ENCODE peak calls at places on chromosomes 3 and 15, in eight cellular contexts. One of them, this sample, is unnamed.

GRCh38 chr15:65829150-65829764 is 37.2 kb upstream of the DENND4A start:
- DNase-seq in skeletal muscle cell: no peak
- DNase-seq in AG10803: no peak
- DNase-seq in activated T-helper 1 cell treated with Interleukin-2 at 50 U/mL for 16 hours: no peak
- DNase-seq in MV-4-11: no peak
- DNase-seq in activated naive CD4-positive, alpha-beta T cell: no peak
- DNase-seq in CD8-positive, alpha-beta T cell: no peak
- DNase-seq in D341Med: peak; percentile 45
- DNase-seq in this sample: no peak

GRCh38 chr3:101081990-101082389 is 88.8 kb upstream of the ABI3BP start:
- DNase-seq in skeletal muscle cell: peak; percentile 31
- DNase-seq in AG10803: no peak
- DNase-seq in activated T-helper 1 cell treated with Interleukin-2 at 50 U/mL for 16 hours: no peak
- DNase-seq in MV-4-11: no peak
- DNase-seq in activated naive CD4-positive, alpha-beta T cell: no peak
- DNase-seq in CD8-positive, alpha-beta T cell: no peak
- DNase-seq in D341Med: no peak
- DNase-seq in this sample: no peak

GRCh38 chr3:94101860-94102259 is 39.0 kb downstream of the NSUN3 start:
- DNase-seq in skeletal muscle cell: no peak
- DNase-seq in AG10803: peak; percentile 3
- DNase-seq in activated T-helper 1 cell treated with Interleukin-2 at 50 U/mL for 16 hours: no peak
- DNase-seq in MV-4-11: peak; percentile 23
- DNase-seq in activated naive CD4-positive, alpha-beta T cell: no peak
- DNase-seq in CD8-positive, alpha-beta T cell: no peak
- DNase-seq in D341Med: no peak
- DNase-seq in this sample: no peak

GRCh38 chr15:51706347-51706746 is 25.0 kb downstream of the SCG3 start:
- DNase-seq in skeletal muscle cell: no peak
- DNase-seq in AG10803: peak; percentile 72
- DNase-seq in activated T-helper 1 cell treated with Interleukin-2 at 50 U/mL for 16 hours: no peak
- DNase-seq in MV-4-11: no peak
- DNase-seq in activated naive CD4-positive, alpha-beta T cell: no peak
- DNase-seq in CD8-positive, alpha-beta T cell: no peak
- DNase-seq in D341Med: no peak
- DNase-seq in this sample: no peak

GRCh38 chr15:36185438-36185837 is 394.0 kb upstream of the CDIN1 start:
- DNase-seq in skeletal muscle cell: no peak
- DNase-seq in AG10803: peak; percentile 16
- DNase-seq in activated T-helper 1 cell treated with Interleukin-2 at 50 U/mL for 16 hours: no peak
- DNase-seq in MV-4-11: no peak
- DNase-seq in activated naive CD4-positive, alpha-beta T cell: no peak
- DNase-seq in CD8-positive, alpha-beta T cell: no peak
- DNase-seq in D341Med: no peak
- DNase-seq in this sample: no peak

GRCh38 chr3:1087066-1087555 is 5.7 kb upstream of the CNTN6 start:
- DNase-seq in skeletal muscle cell: peak; percentile 93
- DNase-seq in AG10803: peak; percentile 94
- DNase-seq in activated T-helper 1 cell treated with Interleukin-2 at 50 U/mL for 16 hours: no peak
- DNase-seq in MV-4-11: no peak
- DNase-seq in activated naive CD4-positive, alpha-beta T cell: no peak
- DNase-seq in CD8-positive, alpha-beta T cell: no peak
- DNase-seq in D341Med: no peak
- DNase-seq in this sample: no peak

GRCh38 chr3:179432451-179432850 is 18.8 kb downstream of the GNB4 start:
- DNase-seq in skeletal muscle cell: no peak
- DNase-seq in AG10803: no peak
- DNase-seq in activated T-helper 1 cell treated with Interleukin-2 at 50 U/mL for 16 hours: no peak
- DNase-seq in MV-4-11: no peak
- DNase-seq in activated naive CD4-positive, alpha-beta T cell: no peak
- DNase-seq in CD8-positive, alpha-beta T cell: no peak
- DNase-seq in D341Med: no peak
- DNase-seq in this sample: no peak

GRCh38 chr3:160470181-160470580 is 20.6 kb upstream of the TRIM59 start:
- DNase-seq in skeletal muscle cell: no peak
- DNase-seq in AG10803: no peak
- DNase-seq in activated T-helper 1 cell treated with Interleukin-2 at 50 U/mL for 16 hours: no peak
- DNase-seq in MV-4-11: no peak
- DNase-seq in activated naive CD4-positive, alpha-beta T cell: no peak
- DNase-seq in CD8-positive, alpha-beta T cell: no peak
- DNase-seq in D341Med: no peak
- DNase-seq in this sample: no peak

GRCh38 chr3:115713247-115713646 is 89.9 kb downstream of the GAP43 start:
- DNase-seq in skeletal muscle cell: peak; percentile 36
- DNase-seq in AG10803: peak; percentile 73
- DNase-seq in activated T-helper 1 cell treated with Interleukin-2 at 50 U/mL for 16 hours: no peak
- DNase-seq in MV-4-11: no peak
- DNase-seq in activated naive CD4-positive, alpha-beta T cell: no peak
- DNase-seq in CD8-positive, alpha-beta T cell: no peak
- DNase-seq in D341Med: peak; percentile 82
- DNase-seq in this sample: no peak

GRCh38 chr15:92121047-92121446 is 267.5 kb downstream of the SLCO3A1 start:
- DNase-seq in skeletal muscle cell: no peak
- DNase-seq in AG10803: no peak
- DNase-seq in activated T-helper 1 cell treated with Interleukin-2 at 50 U/mL for 16 hours: no peak
- DNase-seq in MV-4-11: no peak
- DNase-seq in activated naive CD4-positive, alpha-beta T cell: no peak
- DNase-seq in CD8-positive, alpha-beta T cell: no peak
- DNase-seq in D341Med: no peak
- DNase-seq in this sample: no peak

GRCh38 chr3:64462203-64463120 is 225.3 kb downstream of the ADAMTS9 start:
- DNase-seq in skeletal muscle cell: peak; percentile 66
- DNase-seq in AG10803: peak; percentile 91
- DNase-seq in activated T-helper 1 cell treated with Interleukin-2 at 50 U/mL for 16 hours: no peak
- DNase-seq in MV-4-11: no peak
- DNase-seq in activated naive CD4-positive, alpha-beta T cell: no peak
- DNase-seq in CD8-positive, alpha-beta T cell: no peak
- DNase-seq in D341Med: peak; percentile 66
- DNase-seq in this sample: no peak

GRCh38 chr15:68204776-68205557 is at the start of gene CALML4:
- DNase-seq in skeletal muscle cell: no peak
- DNase-seq in AG10803: peak; percentile 54
- DNase-seq in activated T-helper 1 cell treated with Interleukin-2 at 50 U/mL for 16 hours: no peak
- DNase-seq in MV-4-11: peak; percentile 14
- DNase-seq in activated naive CD4-positive, alpha-beta T cell: no peak
- DNase-seq in CD8-positive, alpha-beta T cell: no peak
- DNase-seq in D341Med: peak; percentile 44
- DNase-seq in this sample: no peak

GRCh38 chr3:85652322-85652721 is 693.5 kb downstream of the CADM2 start:
- DNase-seq in skeletal muscle cell: no peak
- DNase-seq in AG10803: no peak
- DNase-seq in activated T-helper 1 cell treated with Interleukin-2 at 50 U/mL for 16 hours: no peak
- DNase-seq in MV-4-11: peak; percentile 34
- DNase-seq in activated naive CD4-positive, alpha-beta T cell: no peak
- DNase-seq in CD8-positive, alpha-beta T cell: no peak
- DNase-seq in D341Med: no peak
- DNase-seq in this sample: no peak

GRCh38 chr15:75584121-75584520 is 5.0 kb upstream of the PTPN9 start:
- DNase-seq in skeletal muscle cell: no peak
- DNase-seq in AG10803: no peak
- DNase-seq in activated T-helper 1 cell treated with Interleukin-2 at 50 U/mL for 16 hours: no peak
- DNase-seq in MV-4-11: no peak
- DNase-seq in activated naive CD4-positive, alpha-beta T cell: no peak
- DNase-seq in CD8-positive, alpha-beta T cell: no peak
- DNase-seq in D341Med: no peak
- DNase-seq in this sample: no peak

GRCh38 chr3:112531358-112531781 is 30.4 kb downstream of the ATG3 start:
- DNase-seq in skeletal muscle cell: peak; percentile 1
- DNase-seq in AG10803: peak; percentile 44
- DNase-seq in activated T-helper 1 cell treated with Interleukin-2 at 50 U/mL for 16 hours: no peak
- DNase-seq in MV-4-11: peak; percentile 20
- DNase-seq in activated naive CD4-positive, alpha-beta T cell: no peak
- DNase-seq in CD8-positive, alpha-beta T cell: no peak
- DNase-seq in D341Med: no peak
- DNase-seq in this sample: no peak

GRCh38 chr3:81549831-81550230 is 211.6 kb downstream of the GBE1 start:
- DNase-seq in skeletal muscle cell: no peak
- DNase-seq in AG10803: peak; percentile 54
- DNase-seq in activated T-helper 1 cell treated with Interleukin-2 at 50 U/mL for 16 hours: no peak
- DNase-seq in MV-4-11: no peak
- DNase-seq in activated naive CD4-positive, alpha-beta T cell: no peak
- DNase-seq in CD8-positive, alpha-beta T cell: no peak
- DNase-seq in D341Med: no peak
- DNase-seq in this sample: no peak

GRCh38 chr3:152491922-152492321 is 223.2 kb downstream of the MBNL1 start:
- DNase-seq in skeletal muscle cell: no peak
- DNase-seq in AG10803: no peak
- DNase-seq in activated T-helper 1 cell treated with Interleukin-2 at 50 U/mL for 16 hours: no peak
- DNase-seq in MV-4-11: no peak
- DNase-seq in activated naive CD4-positive, alpha-beta T cell: no peak
- DNase-seq in CD8-positive, alpha-beta T cell: no peak
- DNase-seq in D341Med: no peak
- DNase-seq in this sample: no peak

GRCh38 chr3:148902173-148902791 is 37.2 kb downstream of the CPA3 start:
- DNase-seq in skeletal muscle cell: peak; percentile 31
- DNase-seq in AG10803: peak; percentile 90
- DNase-seq in activated T-helper 1 cell treated with Interleukin-2 at 50 U/mL for 16 hours: no peak
- DNase-seq in MV-4-11: no peak
- DNase-seq in activated naive CD4-positive, alpha-beta T cell: no peak
- DNase-seq in CD8-positive, alpha-beta T cell: no peak
- DNase-seq in D341Med: no peak
- DNase-seq in this sample: no peak

GRCh38 chr15:50181983-50182232 is at the start of gene SLC27A2:
- DNase-seq in skeletal muscle cell: no peak
- DNase-seq in AG10803: no peak
- DNase-seq in activated T-helper 1 cell treated with Interleukin-2 at 50 U/mL for 16 hours: no peak
- DNase-seq in MV-4-11: no peak
- DNase-seq in activated naive CD4-positive, alpha-beta T cell: no peak
- DNase-seq in CD8-positive, alpha-beta T cell: no peak
- DNase-seq in D341Med: no peak
- DNase-seq in this sample: peak; percentile 7

GRCh38 chr3:75042941-75043340 is 428.5 kb upstream of the CNTN3 start:
- DNase-seq in skeletal muscle cell: no peak
- DNase-seq in AG10803: no peak
- DNase-seq in activated T-helper 1 cell treated with Interleukin-2 at 50 U/mL for 16 hours: no peak
- DNase-seq in MV-4-11: peak; percentile 67
- DNase-seq in activated naive CD4-positive, alpha-beta T cell: no peak
- DNase-seq in CD8-positive, alpha-beta T cell: no peak
- DNase-seq in D341Med: no peak
- DNase-seq in this sample: no peak

GRCh38 chr3:133479895-133480669 is 80.2 kb downstream of the BFSP2 start:
- DNase-seq in skeletal muscle cell: no peak
- DNase-seq in AG10803: no peak
- DNase-seq in activated T-helper 1 cell treated with Interleukin-2 at 50 U/mL for 16 hours: no peak
- DNase-seq in MV-4-11: no peak
- DNase-seq in activated naive CD4-positive, alpha-beta T cell: no peak
- DNase-seq in CD8-positive, alpha-beta T cell: no peak
- DNase-seq in D341Med: no peak
- DNase-seq in this sample: no peak

GRCh38 chr3:11805716-11806115 is 41.0 kb downstream of the TAMM41 start:
- DNase-seq in skeletal muscle cell: no peak
- DNase-seq in AG10803: no peak
- DNase-seq in activated T-helper 1 cell treated with Interleukin-2 at 50 U/mL for 16 hours: no peak
- DNase-seq in MV-4-11: no peak
- DNase-seq in activated naive CD4-positive, alpha-beta T cell: no peak
- DNase-seq in CD8-positive, alpha-beta T cell: no peak
- DNase-seq in D341Med: no peak
- DNase-seq in this sample: no peak

GRCh38 chr3:161969867-161970266 is 473.3 kb downstream of the OTOL1 start:
- DNase-seq in skeletal muscle cell: no peak
- DNase-seq in AG10803: peak; percentile 8
- DNase-seq in activated T-helper 1 cell treated with Interleukin-2 at 50 U/mL for 16 hours: no peak
- DNase-seq in MV-4-11: no peak
- DNase-seq in activated naive CD4-positive, alpha-beta T cell: no peak
- DNase-seq in CD8-positive, alpha-beta T cell: no peak
- DNase-seq in D341Med: no peak
- DNase-seq in this sample: no peak

GRCh38 chr3:73010158-73010557 is 13.5 kb downstream of the PPP4R2 start:
- DNase-seq in skeletal muscle cell: no peak
- DNase-seq in AG10803: no peak
- DNase-seq in activated T-helper 1 cell treated with Interleukin-2 at 50 U/mL for 16 hours: no peak
- DNase-seq in MV-4-11: no peak
- DNase-seq in activated naive CD4-positive, alpha-beta T cell: no peak
- DNase-seq in CD8-positive, alpha-beta T cell: no peak
- DNase-seq in D341Med: no peak
- DNase-seq in this sample: no peak

This sample was measured in cortex of kidney.